ENCODE peak calls at places on chromosomes 5 and 9, in nine cellular contexts. One of them, this sample, is unnamed.

GRCh38 chr5:135271533-135272310 is 127.3 kb downstream of the MACROH2A1 start:
- DNase-seq in endodermal cell: no peak
- DNase-seq in H9: no peak
- DNase-seq in CD4-positive, alpha-beta T cell: no peak
- DNase-seq in ELR: no peak
- DNase-seq in AML-193: no peak
- DNase-seq in NCI-H1092: no peak
- DNase-seq in tibial artery: no peak
- DNase-seq in central memory CD4-positive, alpha-beta T cell: no peak
- DNase-seq in this sample: no peak

GRCh38 chr5:123496892-123497291 is 15.1 kb upstream of the CSNK1G3 start:
- DNase-seq in tibial artery: no peak
- DNase-seq in endodermal cell: no peak
- DNase-seq in central memory CD4-positive, alpha-beta T cell: no peak
- DNase-seq in AML-193: no peak
- DNase-seq in CD4-positive, alpha-beta T cell: no peak
- DNase-seq in ELR: no peak
- DNase-seq in H9: no peak
- DNase-seq in NCI-H1092: peak; percentile 1
- DNase-seq in this sample: no peak

GRCh38 chr5:63131618-63132285 is 553.1 kb downstream of the LRRC70 start:
- DNase-seq in NCI-H1092: no peak
- DNase-seq in tibial artery: no peak
- DNase-seq in central memory CD4-positive, alpha-beta T cell: no peak
- DNase-seq in AML-193: no peak
- DNase-seq in CD4-positive, alpha-beta T cell: no peak
- DNase-seq in H9: no peak
- DNase-seq in ELR: peak; percentile 95
- DNase-seq in endodermal cell: no peak
- DNase-seq in this sample: no peak

GRCh38 chr5:81393783-81394718 is at the start of gene ACOT12:
- DNase-seq in ELR: peak; percentile 39
- DNase-seq in endodermal cell: peak; percentile 82
- DNase-seq in H9: peak; percentile 57
- DNase-seq in central memory CD4-positive, alpha-beta T cell: no peak
- DNase-seq in CD4-positive, alpha-beta T cell: no peak
- DNase-seq in tibial artery: no peak
- DNase-seq in AML-193: no peak
- DNase-seq in NCI-H1092: peak; percentile 1
- DNase-seq in this sample: no peak

GRCh38 chr9:127943011-127943662 is 5.5 kb upstream of the DPM2 start:
- DNase-seq in AML-193: no peak
- DNase-seq in CD4-positive, alpha-beta T cell: no peak
- DNase-seq in central memory CD4-positive, alpha-beta T cell: no peak
- DNase-seq in ELR: no peak
- DNase-seq in endodermal cell: no peak
- DNase-seq in tibial artery: no peak
- DNase-seq in NCI-H1092: no peak
- DNase-seq in H9: no peak
- DNase-seq in this sample: no peak

GRCh38 chr5:115858396-115858795 is 16.7 kb downstream of the AP3S1 start:
- DNase-seq in NCI-H1092: no peak
- DNase-seq in CD4-positive, alpha-beta T cell: no peak
- DNase-seq in endodermal cell: no peak
- DNase-seq in H9: no peak
- DNase-seq in central memory CD4-positive, alpha-beta T cell: no peak
- DNase-seq in tibial artery: no peak
- DNase-seq in ELR: no peak
- DNase-seq in AML-193: no peak
- DNase-seq in this sample: no peak

GRCh38 chr9:98530806-98531386 is 177.8 kb downstream of the GABBR2 start:
- DNase-seq in NCI-H1092: no peak
- DNase-seq in endodermal cell: no peak
- DNase-seq in central memory CD4-positive, alpha-beta T cell: no peak
- DNase-seq in tibial artery: no peak
- DNase-seq in H9: no peak
- DNase-seq in CD4-positive, alpha-beta T cell: no peak
- DNase-seq in ELR: no peak
- DNase-seq in AML-193: no peak
- DNase-seq in this sample: no peak

GRCh38 chr9:19186240-19186639 is 44.3 kb upstream of the DENND4C start:
- DNase-seq in endodermal cell: no peak
- DNase-seq in NCI-H1092: no peak
- DNase-seq in central memory CD4-positive, alpha-beta T cell: no peak
- DNase-seq in AML-193: no peak
- DNase-seq in ELR: no peak
- DNase-seq in H9: no peak
- DNase-seq in CD4-positive, alpha-beta T cell: no peak
- DNase-seq in tibial artery: no peak
- DNase-seq in this sample: no peak

GRCh38 chr5:55847837-55848236 is 3.3 kb upstream of the IL31RA start:
- DNase-seq in endodermal cell: no peak
- DNase-seq in tibial artery: no peak
- DNase-seq in ELR: peak; percentile 48
- DNase-seq in H9: no peak
- DNase-seq in AML-193: no peak
- DNase-seq in CD4-positive, alpha-beta T cell: no peak
- DNase-seq in central memory CD4-positive, alpha-beta T cell: no peak
- DNase-seq in NCI-H1092: no peak
- DNase-seq in this sample: no peak

GRCh38 chr5:111223790-111224560 is at the start of gene CAMK4:
- DNase-seq in NCI-H1092: peak; percentile 70
- DNase-seq in endodermal cell: peak; percentile 92
- DNase-seq in AML-193: no peak
- DNase-seq in H9: peak; percentile 81
- DNase-seq in CD4-positive, alpha-beta T cell: peak; percentile 76
- DNase-seq in central memory CD4-positive, alpha-beta T cell: peak; percentile 84
- DNase-seq in tibial artery: peak; percentile 68
- DNase-seq in ELR: peak; percentile 72
- DNase-seq in this sample: peak; percentile 45

GRCh38 chr9:91483835-91484234 is 60.2 kb upstream of the NFIL3 start:
- DNase-seq in tibial artery: no peak
- DNase-seq in H9: no peak
- DNase-seq in NCI-H1092: no peak
- DNase-seq in ELR: no peak
- DNase-seq in AML-193: no peak
- DNase-seq in central memory CD4-positive, alpha-beta T cell: no peak
- DNase-seq in CD4-positive, alpha-beta T cell: no peak
- DNase-seq in endodermal cell: no peak
- DNase-seq in this sample: no peak

GRCh38 chr5:120624021-120624563 is 160.0 kb downstream of the PRR16 start:
- DNase-seq in tibial artery: no peak
- DNase-seq in central memory CD4-positive, alpha-beta T cell: no peak
- DNase-seq in H9: no peak
- DNase-seq in CD4-positive, alpha-beta T cell: no peak
- DNase-seq in endodermal cell: no peak
- DNase-seq in NCI-H1092: no peak
- DNase-seq in AML-193: no peak
- DNase-seq in ELR: peak; percentile 71
- DNase-seq in this sample: no peak

GRCh38 chr5:2732850-2733249 is 18.6 kb downstream of the IRX2 start:
- DNase-seq in central memory CD4-positive, alpha-beta T cell: no peak
- DNase-seq in ELR: no peak
- DNase-seq in CD4-positive, alpha-beta T cell: no peak
- DNase-seq in NCI-H1092: peak; percentile 56
- DNase-seq in AML-193: no peak
- DNase-seq in tibial artery: no peak
- DNase-seq in endodermal cell: peak; percentile 29
- DNase-seq in H9: peak; percentile 10
- DNase-seq in this sample: no peak